ENCODE peak calls at places on chromosomes 1 and 21, in seven cellular contexts. One of them, this sample, is unnamed.

GRCh38 chr1:143691400-143691891 is 280.3 kb downstream of the FAM72C start:
- DNase-seq in CD8-positive, alpha-beta T cell: no peak
- DNase-seq in sigmoid colon: no peak
- DNase-seq in pancreas: no peak
- DNase-seq in GM12878: no peak
- DNase-seq in psoas muscle: no peak
- DNase-seq in dorsolateral prefrontal cortex: no peak
- DNase-seq in this sample: no peak

GRCh38 chr1:14113271-14113670 is 413.3 kb downstream of the PRDM2 start:
- DNase-seq in CD8-positive, alpha-beta T cell: no peak
- DNase-seq in sigmoid colon: no peak
- DNase-seq in pancreas: no peak
- DNase-seq in GM12878: no peak
- DNase-seq in psoas muscle: no peak
- DNase-seq in dorsolateral prefrontal cortex: no peak
- DNase-seq in this sample: no peak

GRCh38 chr1:211013346-211014240 is 120.4 kb downstream of the KCNH1 start:
- DNase-seq in CD8-positive, alpha-beta T cell: no peak
- DNase-seq in sigmoid colon: no peak
- DNase-seq in pancreas: no peak
- DNase-seq in GM12878: no peak
- DNase-seq in psoas muscle: no peak
- DNase-seq in dorsolateral prefrontal cortex: no peak
- DNase-seq in this sample: no peak

GRCh38 chr1:150970818-150971582 is 3.6 kb downstream of the CERS2 start:
- DNase-seq in CD8-positive, alpha-beta T cell: no peak
- DNase-seq in sigmoid colon: peak
- DNase-seq in pancreas: peak
- DNase-seq in GM12878: no peak
- DNase-seq in psoas muscle: peak
- DNase-seq in dorsolateral prefrontal cortex: no peak
- DNase-seq in this sample: peak

GRCh38 chr1:85146972-85147359 is 53.9 kb downstream of the SYDE2 start:
- DNase-seq in CD8-positive, alpha-beta T cell: no peak
- DNase-seq in sigmoid colon: no peak
- DNase-seq in pancreas: no peak
- DNase-seq in GM12878: no peak
- DNase-seq in psoas muscle: no peak
- DNase-seq in dorsolateral prefrontal cortex: no peak
- DNase-seq in this sample: no peak

GRCh38 chr1:37480125-37480466 is 5.7 kb downstream of the ZC3H12A start:
- DNase-seq in CD8-positive, alpha-beta T cell: no peak
- DNase-seq in sigmoid colon: no peak
- DNase-seq in pancreas: peak
- DNase-seq in GM12878: no peak
- DNase-seq in psoas muscle: no peak
- DNase-seq in dorsolateral prefrontal cortex: no peak
- DNase-seq in this sample: no peak

GRCh38 chr1:46991083-46991923 is 32.2 kb upstream of the CYP4X1 start:
- DNase-seq in CD8-positive, alpha-beta T cell: no peak
- DNase-seq in sigmoid colon: no peak
- DNase-seq in pancreas: no peak
- DNase-seq in GM12878: no peak
- DNase-seq in psoas muscle: no peak
- DNase-seq in dorsolateral prefrontal cortex: no peak
- DNase-seq in this sample: no peak

GRCh38 chr1:112849425-112849966 is 106.5 kb downstream of the SLC16A1 start:
- DNase-seq in CD8-positive, alpha-beta T cell: no peak
- DNase-seq in sigmoid colon: peak
- DNase-seq in pancreas: no peak
- DNase-seq in GM12878: no peak
- DNase-seq in psoas muscle: no peak
- DNase-seq in dorsolateral prefrontal cortex: peak
- DNase-seq in this sample: no peak

GRCh38 chr1:161172776-161173376 is 4.4 kb downstream of the B4GALT3 start:
- DNase-seq in CD8-positive, alpha-beta T cell: no peak
- DNase-seq in sigmoid colon: no peak
- DNase-seq in pancreas: no peak
- DNase-seq in GM12878: no peak
- DNase-seq in psoas muscle: peak
- DNase-seq in dorsolateral prefrontal cortex: no peak
- DNase-seq in this sample: no peak

GRCh38 chr1:4023678-4024077 is 123.6 kb upstream of the C1orf174 start:
- DNase-seq in CD8-positive, alpha-beta T cell: no peak
- DNase-seq in sigmoid colon: no peak
- DNase-seq in pancreas: no peak
- DNase-seq in GM12878: no peak
- DNase-seq in psoas muscle: no peak
- DNase-seq in dorsolateral prefrontal cortex: no peak
- DNase-seq in this sample: no peak

GRCh38 chr1:98211271-98211840 is 290.5 kb upstream of the DPYD start:
- DNase-seq in CD8-positive, alpha-beta T cell: no peak
- DNase-seq in sigmoid colon: no peak
- DNase-seq in pancreas: no peak
- DNase-seq in GM12878: no peak
- DNase-seq in psoas muscle: no peak
- DNase-seq in dorsolateral prefrontal cortex: no peak
- DNase-seq in this sample: no peak

GRCh38 chr1:68120136-68120791 is 69.8 kb upstream of the DIRAS3 start:
- DNase-seq in CD8-positive, alpha-beta T cell: no peak
- DNase-seq in sigmoid colon: no peak
- DNase-seq in pancreas: no peak
- DNase-seq in GM12878: peak
- DNase-seq in psoas muscle: no peak
- DNase-seq in dorsolateral prefrontal cortex: no peak
- DNase-seq in this sample: no peak

GRCh38 chr1:222224576-222224975 is 323.3 kb downstream of the HHIPL2 start:
- DNase-seq in CD8-positive, alpha-beta T cell: no peak
- DNase-seq in sigmoid colon: no peak
- DNase-seq in pancreas: no peak
- DNase-seq in GM12878: no peak
- DNase-seq in psoas muscle: no peak
- DNase-seq in dorsolateral prefrontal cortex: no peak
- DNase-seq in this sample: no peak

GRCh38 chr1:156481527-156481926 is 19.0 kb downstream of the MEF2D start:
- DNase-seq in CD8-positive, alpha-beta T cell: no peak
- DNase-seq in sigmoid colon: no peak
- DNase-seq in pancreas: no peak
- DNase-seq in GM12878: no peak
- DNase-seq in psoas muscle: no peak
- DNase-seq in dorsolateral prefrontal cortex: no peak
- DNase-seq in this sample: no peak

GRCh38 chr21:28704746-28705145 is 287.9 kb downstream of the LTN1 start:
- DNase-seq in CD8-positive, alpha-beta T cell: no peak
- DNase-seq in sigmoid colon: no peak
- DNase-seq in pancreas: no peak
- DNase-seq in GM12878: no peak
- DNase-seq in psoas muscle: no peak
- DNase-seq in dorsolateral prefrontal cortex: no peak
- DNase-seq in this sample: no peak

GRCh38 chr1:55534565-55535091 is 319.5 kb upstream of the USP24 start:
- DNase-seq in CD8-positive, alpha-beta T cell: no peak
- DNase-seq in sigmoid colon: no peak
- DNase-seq in pancreas: no peak
- DNase-seq in GM12878: no peak
- DNase-seq in psoas muscle: no peak
- DNase-seq in dorsolateral prefrontal cortex: no peak
- DNase-seq in this sample: no peak

GRCh38 chr21:38622081-38622826 is 124.0 kb upstream of the ERG start:
- DNase-seq in CD8-positive, alpha-beta T cell: no peak
- DNase-seq in sigmoid colon: no peak
- DNase-seq in pancreas: no peak
- DNase-seq in GM12878: no peak
- DNase-seq in psoas muscle: no peak
- DNase-seq in dorsolateral prefrontal cortex: no peak
- DNase-seq in this sample: no peak

GRCh38 chr1:1171551-1172340 is 1.9 kb upstream of the TTLL10 start:
- DNase-seq in CD8-positive, alpha-beta T cell: no peak
- DNase-seq in sigmoid colon: no peak
- DNase-seq in pancreas: peak
- DNase-seq in GM12878: no peak
- DNase-seq in psoas muscle: peak
- DNase-seq in dorsolateral prefrontal cortex: no peak
- DNase-seq in this sample: no peak

DNA sequence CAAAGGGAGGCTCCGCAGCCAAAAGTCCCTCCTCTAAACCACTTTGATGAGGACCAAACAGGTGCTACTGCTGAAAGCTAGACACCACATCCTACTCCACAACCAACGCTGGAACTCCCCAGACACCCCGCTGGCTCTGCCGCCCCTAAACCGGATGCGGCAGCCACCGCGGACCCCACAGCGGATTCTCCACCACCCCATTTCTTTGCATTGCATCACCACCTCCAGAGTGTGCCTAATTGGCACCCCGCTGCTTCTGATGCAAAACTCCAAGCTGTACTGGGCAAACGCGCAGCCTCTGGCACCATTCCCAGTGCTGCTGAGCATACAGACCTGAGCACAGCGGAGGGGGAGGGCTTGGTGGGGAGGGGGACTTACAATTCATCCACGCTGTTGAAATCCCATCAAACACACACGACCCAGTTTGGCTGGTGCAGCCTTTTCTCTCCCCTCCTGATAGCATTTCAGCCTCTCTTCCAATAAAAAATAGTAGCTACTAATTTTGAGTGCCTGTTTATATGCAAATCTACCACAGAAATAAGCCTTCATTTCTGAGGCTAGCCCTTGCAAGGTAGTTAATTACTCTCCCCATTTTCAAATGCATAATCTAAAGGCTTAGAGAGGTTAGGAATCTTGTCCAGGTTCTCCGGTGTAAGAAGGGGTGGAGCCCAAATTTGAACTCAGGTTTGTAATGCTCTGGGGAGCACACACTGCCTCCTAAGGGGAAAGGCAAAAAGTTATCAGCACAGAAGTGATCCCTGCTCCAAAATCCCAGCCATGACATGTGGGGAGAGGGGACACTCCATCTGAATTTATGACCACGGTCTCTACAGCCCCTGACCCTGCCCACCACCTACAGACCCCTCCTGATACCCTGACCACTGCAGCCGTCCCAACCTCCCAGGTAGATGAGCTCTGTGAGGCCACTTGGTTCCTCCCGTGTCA is 12.2 kb upstream of the RGS16 start:
- DNase-seq in CD8-positive, alpha-beta T cell: peak
- DNase-seq in sigmoid colon: peak
- DNase-seq in pancreas: peak
- DNase-seq in GM12878: peak
- DNase-seq in psoas muscle: peak
- DNase-seq in dorsolateral prefrontal cortex: no peak
- DNase-seq in this sample: peak
- H3K4me3 ChIP-seq in CD8-positive, alpha-beta T cell: peak
- H3K4me3 ChIP-seq in sigmoid colon: peak
- H3K4me3 ChIP-seq in pancreas: no peak
- H3K4me3 ChIP-seq in GM12878: peak
- H3K4me3 ChIP-seq in psoas muscle: peak
- H3K4me3 ChIP-seq in dorsolateral prefrontal cortex: no peak
- H3K4me3 ChIP-seq in this sample: peak

GRCh38 chr1:154863702-154864174 is 6.3 kb downstream of the KCNN3 start:
- DNase-seq in CD8-positive, alpha-beta T cell: no peak
- DNase-seq in sigmoid colon: no peak
- DNase-seq in pancreas: no peak
- DNase-seq in GM12878: peak
- DNase-seq in psoas muscle: peak
- DNase-seq in dorsolateral prefrontal cortex: no peak
- DNase-seq in this sample: no peak
- TF ChIP-seq CTCF in CD8-positive, alpha-beta T cell: no peak
- TF ChIP-seq CTCF in sigmoid colon: no peak
- TF ChIP-seq CTCF in pancreas: peak
- TF ChIP-seq CTCF in GM12878: peak
- TF ChIP-seq CTCF in psoas muscle: peak
- TF ChIP-seq CTCF in dorsolateral prefrontal cortex: peak
- TF ChIP-seq CTCF in this sample: no peak

GRCh38 chr1:79694241-79694640 is 687.7 kb upstream of the ADGRL4 start:
- DNase-seq in CD8-positive, alpha-beta T cell: no peak
- DNase-seq in sigmoid colon: no peak
- DNase-seq in pancreas: no peak
- DNase-seq in GM12878: no peak
- DNase-seq in psoas muscle: no peak
- DNase-seq in dorsolateral prefrontal cortex: no peak
- DNase-seq in this sample: no peak
- H3K27ac ChIP-seq in CD8-positive, alpha-beta T cell: no peak
- H3K27ac ChIP-seq in sigmoid colon: no peak
- H3K27ac ChIP-seq in pancreas: no peak
- H3K27ac ChIP-seq in GM12878: no peak
- H3K27ac ChIP-seq in psoas muscle: no peak
- H3K27ac ChIP-seq in dorsolateral prefrontal cortex: no peak
- H3K27ac ChIP-seq in this sample: no peak

GRCh38 chr1:99970713-99971255 is 988 bp downstream of the SLC35A3 start:
- DNase-seq in CD8-positive, alpha-beta T cell: no peak
- DNase-seq in sigmoid colon: no peak
- DNase-seq in pancreas: no peak
- DNase-seq in GM12878: no peak
- DNase-seq in psoas muscle: no peak
- DNase-seq in dorsolateral prefrontal cortex: no peak
- DNase-seq in this sample: no peak

GRCh38 chr1:99969260-99969728 is 502 bp upstream of the SLC35A3 start:
- DNase-seq in CD8-positive, alpha-beta T cell: no peak
- DNase-seq in sigmoid colon: no peak
- DNase-seq in pancreas: no peak
- DNase-seq in GM12878: no peak
- DNase-seq in psoas muscle: no peak
- DNase-seq in dorsolateral prefrontal cortex: no peak
- DNase-seq in this sample: no peak

GRCh38 chr1:99965646-99966375 is 4.0 kb upstream of the SLC35A3 start:
- DNase-seq in CD8-positive, alpha-beta T cell: no peak
- DNase-seq in sigmoid colon: no peak
- DNase-seq in pancreas: no peak
- DNase-seq in GM12878: no peak
- DNase-seq in psoas muscle: no peak
- DNase-seq in dorsolateral prefrontal cortex: no peak
- DNase-seq in this sample: no peak

GRCh38 chr1:99968214-99968613 is 1.6 kb upstream of the SLC35A3 start:
- DNase-seq in CD8-positive, alpha-beta T cell: no peak
- DNase-seq in sigmoid colon: no peak
- DNase-seq in pancreas: no peak
- DNase-seq in GM12878: no peak
- DNase-seq in psoas muscle: no peak
- DNase-seq in dorsolateral prefrontal cortex: no peak
- DNase-seq in this sample: no peak

DNA sequence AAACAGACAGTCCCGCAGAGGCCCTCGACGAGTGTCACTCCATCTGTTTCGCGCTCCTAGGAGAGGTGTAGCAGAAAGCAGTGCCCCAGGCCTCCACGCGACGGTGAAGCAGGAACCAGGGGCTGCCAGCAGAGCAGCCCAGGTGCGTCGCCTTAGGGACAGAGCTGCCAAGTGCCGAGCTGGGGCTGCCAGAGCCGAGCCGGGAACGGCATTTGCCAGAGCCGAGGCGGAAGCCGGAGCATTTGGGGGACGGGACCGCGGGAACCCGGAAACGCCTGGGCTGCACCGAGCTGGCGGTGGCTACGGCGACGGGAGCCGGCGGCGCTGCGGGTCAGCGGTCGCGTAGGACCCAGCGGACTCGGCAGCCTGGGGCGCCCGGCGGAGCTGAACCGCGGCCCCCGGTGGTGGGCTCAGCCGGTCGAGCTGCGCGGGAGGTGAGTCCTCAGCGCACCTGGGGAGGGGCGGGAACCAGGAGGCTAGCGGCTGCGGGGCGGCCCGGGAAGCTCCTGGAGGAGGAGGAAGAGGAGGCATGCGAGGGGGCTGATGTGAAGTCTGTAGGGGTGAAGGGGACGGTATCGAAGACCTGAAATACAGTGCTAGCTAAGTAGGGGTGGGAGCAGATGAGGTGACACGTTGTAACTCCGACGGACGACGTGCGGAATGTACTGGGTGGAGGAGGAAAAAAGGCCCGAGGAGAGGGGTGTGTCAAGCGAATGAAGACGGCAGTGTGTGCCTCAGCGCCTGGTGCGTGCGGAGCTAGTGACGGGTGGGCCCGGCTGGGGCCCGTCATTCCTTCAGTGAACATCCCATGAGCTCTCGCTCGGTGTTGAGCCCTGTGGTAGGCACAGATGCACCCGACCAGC is at the start of gene SLC35A3:
- DNase-seq in CD8-positive, alpha-beta T cell: peak
- DNase-seq in sigmoid colon: peak
- DNase-seq in pancreas: peak
- DNase-seq in GM12878: peak
- DNase-seq in psoas muscle: peak
- DNase-seq in dorsolateral prefrontal cortex: peak
- DNase-seq in this sample: peak
- H3K4me3 ChIP-seq in CD8-positive, alpha-beta T cell: peak
- H3K4me3 ChIP-seq in sigmoid colon: peak
- H3K4me3 ChIP-seq in pancreas: peak
- H3K4me3 ChIP-seq in GM12878: peak
- H3K4me3 ChIP-seq in psoas muscle: peak
- H3K4me3 ChIP-seq in dorsolateral prefrontal cortex: peak
- H3K4me3 ChIP-seq in this sample: peak

This sample was measured in coronary artery.